ENCODE peak calls at places on chromosomes 3 and 15, in four cellular contexts. U is foreskin fibroblast, O is fibroblast of pulmonary artery, S is esophagus squamous epithelium. I is an unnamed sample.

GRCh38 chr3:50050361-50050760 is 38.4 kb upstream of the RBM5 start:
- DNase-seq in O (peak), U (peak), S (no peak), I (peak)

GRCh38 chr3:12557472-12558105 is 702 bp downstream of the MKRN2 start:
- DNase-seq in S (no peak), U (no peak), O (peak), I (peak)

GRCh38 chr15:30985081-30985531 is 6.3 kb downstream of the MTMR10 start:
- DNase-seq in S (no peak), U (peak), O (peak), I (peak)

GRCh38 chr3:186217820-186218164 is 108.9 kb upstream of the ETV5 start:
- DNase-seq in S (no peak), O (no peak), U (no peak), I (no peak)

GRCh38 chr3:100216713-100217112 is 44.1 kb upstream of the TBC1D23 start:
- DNase-seq in S (no peak), O (no peak), U (peak), I (no peak)

GRCh38 chr15:76293361-76293760 is 17.9 kb downstream of the ETFA start:
- DNase-seq in O (no peak), S (no peak), U (no peak), I (peak)

GRCh38 chr3:70973558-70973957 is 610.0 kb downstream of the FOXP1 start:
- DNase-seq in S (no peak), O (peak), U (peak), I (peak)

GRCh38 chr3:8607285-8608040 is 37.1 kb downstream of the SSUH2 start:
- DNase-seq in U (peak), O (peak), S (no peak), I (peak)

GRCh38 chr3:113698891-113699465 is 2.5 kb upstream of the USF3 start:
- DNase-seq in S (no peak), O (peak), U (no peak), I (no peak)

DNA sequence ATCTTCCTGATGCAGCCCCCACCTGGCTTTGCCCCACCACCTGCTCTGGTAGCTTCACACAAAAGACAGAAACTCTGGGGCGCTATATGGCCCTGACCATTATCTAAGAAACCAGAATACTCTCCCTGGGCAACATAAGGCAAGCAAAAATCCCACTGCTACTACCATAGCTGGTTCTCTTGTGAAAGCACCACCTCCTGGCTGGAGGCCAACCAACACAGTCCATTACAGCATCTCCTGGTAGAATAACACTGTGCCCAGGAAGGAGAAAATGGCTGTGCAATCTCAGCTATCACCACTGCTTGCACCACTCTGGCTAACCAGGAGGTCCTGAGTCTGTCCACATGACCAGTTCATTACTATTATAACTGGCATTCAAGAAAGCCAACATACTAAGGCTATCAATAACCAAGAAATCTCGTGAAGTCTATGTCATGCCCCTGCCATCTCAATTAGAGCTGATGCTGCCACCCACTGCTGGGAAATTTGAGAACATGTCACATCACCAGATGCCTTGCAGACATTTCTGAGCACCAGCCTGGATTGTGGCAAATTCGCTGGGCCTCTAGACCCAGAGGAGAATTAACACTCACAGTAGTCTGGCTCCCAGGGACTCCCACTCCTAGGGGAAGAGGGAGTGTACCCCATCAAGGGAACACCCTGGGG is 1114.8 kb downstream of the ROBO2 start:
- DNase-seq in S (no peak), U (no peak), O (peak), I (no peak)
- TF ChIP-seq CTCF in S (no peak), U (no peak), O (no peak), I (no peak)

GRCh38 chr3:140129885-140130284 is 194.9 kb downstream of the CLSTN2 start:
- DNase-seq in S (no peak), O (no peak), U (no peak), I (no peak)

GRCh38 chr3:140131895-140132294 is 196.9 kb downstream of the CLSTN2 start:
- DNase-seq in O (no peak), U (no peak), S (no peak), I (no peak)

GRCh38 chr3:140134231-140134630 is 199.2 kb downstream of the CLSTN2 start:
- DNase-seq in U (no peak), S (no peak), O (no peak), I (no peak)

GRCh38 chr3:140128217-140129137 is 193.5 kb downstream of the CLSTN2 start:
- DNase-seq in U (no peak), O (peak), S (no peak), I (peak)
- TF ChIP-seq CTCF in U (peak), O (peak), S (peak), I (peak)

DNA sequence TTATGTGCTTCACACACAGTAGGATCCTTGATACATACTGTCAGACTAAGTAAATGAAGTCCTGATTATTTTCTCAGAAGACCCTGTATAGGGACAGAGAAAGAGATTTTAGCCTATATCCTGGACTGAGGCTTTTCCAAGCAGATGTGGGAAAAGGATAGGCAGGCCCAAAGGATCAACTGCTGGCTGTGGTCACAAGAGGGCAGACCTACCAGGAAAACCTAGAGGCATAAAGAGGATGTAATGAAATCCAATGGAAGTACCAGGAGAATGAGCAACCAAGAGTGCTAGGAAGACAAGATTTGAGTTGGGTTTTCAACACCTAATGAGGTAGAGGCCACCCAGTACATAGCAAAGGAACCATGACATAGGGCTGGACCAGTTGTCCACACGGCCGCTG is 23.1 kb downstream of the DCLK3 start:
- DNase-seq in O (peak), U (peak), S (no peak), I (peak)
- TF ChIP-seq CTCF in O (peak), U (peak), S (no peak), I (peak)

GRCh38 chr15:65460948-65461347 is 38.2 kb upstream of the IGDCC4 start:
- DNase-seq in O (no peak), S (no peak), U (peak), I (no peak)
- TF ChIP-seq CTCF in O (no peak), S (no peak), U (no peak), I (no peak)

DNA sequence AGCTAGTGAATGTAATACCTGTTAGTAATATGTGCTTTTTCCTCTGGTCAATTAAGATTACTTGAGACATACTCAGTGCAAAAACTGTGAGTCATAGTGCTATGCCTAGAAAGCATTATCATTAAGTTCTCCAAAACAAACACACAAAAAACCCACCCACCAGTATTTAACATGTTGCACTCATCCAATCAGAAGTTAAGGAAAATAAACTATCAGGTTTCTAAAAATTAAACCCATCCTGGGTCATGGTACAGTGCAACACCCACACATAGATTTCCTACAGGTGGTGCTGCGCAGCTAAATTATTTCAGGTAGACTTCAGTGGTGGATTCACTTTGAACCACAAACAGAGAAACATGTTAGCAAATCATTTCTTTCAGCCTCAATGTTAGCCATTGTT is 264.4 kb upstream of the VEPH1 start:
- DNase-seq in O (no peak), S (no peak), U (no peak), I (no peak)
- TF ChIP-seq CTCF in O (no peak), S (no peak), U (no peak), I (no peak)

GRCh38 chr15:42798802-42799201 is 61.9 kb upstream of the CDAN1 start:
- DNase-seq in U (no peak), S (no peak), O (no peak), I (no peak)

GRCh38 chr15:42802168-42802567 is 65.2 kb upstream of the CDAN1 start:
- DNase-seq in U (no peak), O (no peak), S (no peak), I (no peak)

GRCh38 chr15:42800731-42801474 is 64.0 kb upstream of the CDAN1 start:
- DNase-seq in S (no peak), O (no peak), U (no peak), I (no peak)

GRCh38 chr15:42796955-42797779 is 60.2 kb upstream of the CDAN1 start:
- DNase-seq in U (peak), O (peak), S (no peak), I (peak)
- TF ChIP-seq CTCF in U (no peak), O (peak), S (no peak), I (peak)

GRCh38 chr3:134373942-134374790 is at the start of gene AMOTL2:
- DNase-seq in U (peak), S (no peak), O (peak), I (peak)

GRCh38 chr3:134373278-134373941 is 837 bp downstream of the AMOTL2 start:
- DNase-seq in O (peak), U (peak), S (no peak), I (peak)

GRCh38 chr3:134376385-134376765 is 2.1 kb upstream of the AMOTL2 start:
- DNase-seq in U (no peak), S (no peak), O (no peak), I (no peak)

GRCh38 chr3:134375542-134376384 is 1.5 kb upstream of the AMOTL2 start:
- DNase-seq in O (no peak), U (no peak), S (no peak), I (no peak)

GRCh38 chr3:134374791-134375541 is 719 bp upstream of the AMOTL2 start:
- DNase-seq in S (no peak), U (no peak), O (no peak), I (no peak)
- TF ChIP-seq CTCF in S (no peak), U (no peak), O (no peak), I (no peak)

GRCh38 chr3:184229424-184230080 is at the start of gene VWA5B2:
- DNase-seq in S (no peak), U (peak), O (peak), I (no peak)
- TF ChIP-seq CTCF in S (peak), U (no peak), O (no peak), I (no peak)

GRCh38 chr15:93089855-93090305 is 869 bp upstream of the RGMA start:
- DNase-seq in U (no peak), S (no peak), O (no peak), I (no peak)

GRCh38 chr15:93088981-93089854 is at the start of gene RGMA:
- DNase-seq in O (no peak), U (no peak), S (no peak), I (no peak)

GRCh38 chr15:93086791-93087190 is 2.2 kb downstream of the RGMA start:
- DNase-seq in U (no peak), O (no peak), S (no peak), I (no peak)

GRCh38 chr15:93087825-93088199 is 1.2 kb downstream of the RGMA start:
- DNase-seq in O (peak), S (no peak), U (no peak), I (peak)

DNA sequence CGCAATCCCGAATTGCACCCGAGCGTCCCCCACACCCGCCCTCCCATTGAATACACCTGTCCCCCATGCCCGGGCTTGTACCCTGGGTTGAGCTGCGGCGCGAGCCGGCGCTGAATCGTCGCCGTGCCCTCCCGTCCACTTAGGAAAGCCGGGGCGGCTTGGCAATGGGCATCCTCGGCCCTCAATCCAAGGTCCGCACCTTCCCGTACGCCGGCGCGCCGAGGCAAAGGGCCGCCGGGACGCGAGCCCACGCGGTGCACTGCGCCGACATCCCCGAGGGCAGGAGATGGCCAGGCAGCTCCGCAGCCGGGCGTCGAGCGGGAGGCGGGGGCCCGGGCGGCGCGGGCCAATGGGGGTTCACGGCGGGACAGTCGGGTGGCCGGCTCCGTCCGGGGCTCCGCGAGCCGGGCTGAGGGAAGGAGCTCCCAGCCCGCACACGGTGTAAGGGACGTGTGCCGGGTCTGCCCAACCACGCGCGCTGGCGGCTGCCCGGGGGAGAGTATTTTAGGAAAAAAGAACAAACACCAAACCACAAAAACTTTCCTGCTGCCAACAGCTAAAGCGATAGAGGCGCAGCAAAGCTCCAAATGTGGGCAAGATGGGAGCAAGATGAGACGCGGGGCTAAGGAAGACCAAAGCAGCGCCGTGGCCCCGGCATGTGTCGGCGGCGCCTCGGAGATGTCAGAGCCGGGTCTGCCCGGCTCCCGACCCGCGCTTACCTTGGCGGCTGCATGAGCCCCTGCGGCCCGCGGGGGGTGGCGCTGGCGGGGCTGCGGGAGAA is 621 bp downstream of the RGMA start:
- DNase-seq in O (no peak), S (no peak), U (no peak), I (peak)
- TF ChIP-seq CTCF in O (no peak), S (no peak), U (no peak), I (no peak)

I was measured in fibroblast of the aortic adventitia.